ENCODE peak calls at places on chromosomes 12 and 14, in six cellular contexts. H is endothelial cell of umbilical vein, I is WTC11, B is K562, U is HepG2, P is A549. L is an unnamed sample.

GRCh38 chr12:52243774-52244614 is 11.0 kb downstream of the KRT7 start:
- DNase-seq in H (peak), I (no peak), B (no peak), U (peak), P (peak), L (no peak)

GRCh38 chr14:85607571-85608219 is 77.8 kb downstream of the FLRT2 start:
- DNase-seq in H (peak), I (no peak), B (no peak), U (no peak), P (no peak), L (no peak)

GRCh38 chr14:45201908-45202307 is 51.1 kb downstream of the MIS18BP1 start:
- DNase-seq in H (peak), I (peak), B (peak), U (peak), P (no peak), L (no peak)

GRCh38 chr12:85951823-85952222 is 77.7 kb downstream of the NTS start:
- DNase-seq in H (peak), I (no peak), B (no peak), U (no peak), P (no peak), L (no peak)

GRCh38 chr12:503111-503761 is 43.5 kb downstream of the B4GALNT3 start:
- DNase-seq in H (peak), I (no peak), B (no peak), U (no peak), P (no peak), L (no peak)

GRCh38 chr14:99732436-99733220 is 48.5 kb downstream of the CYP46A1 start:
- DNase-seq in H (no peak), I (peak), B (no peak), U (no peak), P (no peak), L (no peak)

GRCh38 chr14:94001501-94002396 is 4.6 kb downstream of the CCDC197 start:
- DNase-seq in H (peak), I (peak), B (peak), U (peak), P (peak), L (peak)

GRCh38 chr12:7751394-7751793 is 4.2 kb upstream of the CLEC4C start:
- DNase-seq in H (no peak), I (no peak), B (no peak), U (no peak), P (no peak), L (no peak)

GRCh38 chr12:44436756-44437155 is 439.4 kb downstream of the NELL2 start:
- DNase-seq in H (no peak), I (no peak), B (no peak), U (peak), P (no peak), L (no peak)

GRCh38 chr12:45726594-45727300 is 2.8 kb upstream of the ARID2 start:
- DNase-seq in H (no peak), I (peak), B (peak), U (peak), P (peak), L (peak)

GRCh38 chr14:101120636-101121398 is 217.3 kb upstream of the RTL1 start:
- DNase-seq in H (no peak), I (no peak), B (no peak), U (no peak), P (no peak), L (peak)

GRCh38 chr12:3222935-3223334 is 145.8 kb downstream of the TSPAN9 start:
- DNase-seq in H (no peak), I (no peak), B (no peak), U (no peak), P (no peak), L (no peak)

GRCh38 chr14:59451849-59452248 is 13.3 kb downstream of the GPR135 start:
- DNase-seq in H (no peak), I (no peak), B (no peak), U (no peak), P (no peak), L (no peak)

GRCh38 chr12:50006754-50007442 is 18.4 kb downstream of the RACGAP1 start:
- DNase-seq in H (no peak), I (no peak), B (no peak), U (no peak), P (no peak), L (no peak)

GRCh38 chr14:102055181-102055901 is 31.5 kb downstream of the HSP90AA1 start:
- DNase-seq in H (no peak), I (peak), B (no peak), U (peak), P (no peak), L (no peak)

GRCh38 chr14:95106966-95107365 is 50.4 kb downstream of the DICER1 start:
- DNase-seq in H (no peak), I (no peak), B (no peak), U (no peak), P (no peak), L (no peak)

GRCh38 chr12:101678081-101678480 is 19.4 kb upstream of the CHPT1 start:
- DNase-seq in H (no peak), I (no peak), B (no peak), U (no peak), P (no peak), L (no peak)

GRCh38 chr14:101828038-101828437 is 66.5 kb downstream of the PPP2R5C start:
- DNase-seq in H (no peak), I (no peak), B (no peak), U (no peak), P (no peak), L (no peak)

DNA sequence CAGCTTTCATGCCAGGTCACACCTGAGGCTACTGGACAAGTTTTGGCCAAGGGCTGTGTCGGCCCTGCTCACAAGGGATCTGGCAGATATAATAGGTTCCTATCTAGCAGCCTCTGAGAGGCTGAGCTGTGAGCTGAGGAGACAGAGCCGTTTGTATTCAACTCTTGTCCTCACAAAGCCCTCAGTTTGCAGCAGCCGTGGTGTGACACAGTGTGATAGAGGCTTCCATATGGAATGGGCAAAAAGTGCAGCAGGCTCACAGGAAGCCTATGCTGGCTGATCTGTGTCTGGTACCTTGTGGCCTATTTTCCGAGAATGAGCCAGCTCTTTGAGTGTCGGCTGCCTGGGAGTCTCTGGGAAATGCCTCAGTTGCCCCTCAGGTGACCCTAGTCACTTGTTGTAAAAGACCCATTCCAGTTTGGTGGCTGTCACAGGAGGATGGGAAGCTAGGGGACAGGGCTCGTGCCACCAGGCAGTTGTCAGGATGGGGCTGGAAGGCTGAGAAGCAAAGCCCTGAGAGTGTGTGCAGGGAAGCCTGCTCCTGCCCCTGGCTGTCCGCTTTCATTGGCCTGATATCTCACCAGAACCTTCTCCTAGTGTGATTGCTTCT is 16.1 kb downstream of the VRTN start:
- DNase-seq in H (no peak), I (no peak), B (no peak), U (no peak), P (no peak), L (no peak)
- TF ChIP-seq JUN in H (no peak), I (no peak), B (no peak), U (no peak), P (no peak), L (no peak)

GRCh38 chr14:80987235-80988032 is 32.0 kb downstream of the TSHR start:
- DNase-seq in H (peak), I (peak), B (peak), U (peak), P (peak), L (peak)
- TF ChIP-seq JUN in H (peak), I (no peak), B (no peak), U (no peak), P (no peak), L (no peak)

GRCh38 chr12:113006641-113007040 is 28.3 kb downstream of the OAS2 start:
- DNase-seq in H (no peak), I (no peak), B (no peak), U (no peak), P (no peak), L (no peak)

GRCh38 chr12:113002676-113003075 is 24.4 kb downstream of the OAS2 start:
- DNase-seq in H (no peak), I (no peak), B (no peak), U (no peak), P (no peak), L (no peak)

GRCh38 chr12:113007166-113007565 is 28.8 kb downstream of the OAS2 start:
- DNase-seq in H (peak), I (no peak), B (no peak), U (peak), P (no peak), L (no peak)

GRCh38 chr12:113003631-113004030 is 25.3 kb downstream of the OAS2 start:
- DNase-seq in H (no peak), I (no peak), B (no peak), U (no peak), P (no peak), L (no peak)

DNA sequence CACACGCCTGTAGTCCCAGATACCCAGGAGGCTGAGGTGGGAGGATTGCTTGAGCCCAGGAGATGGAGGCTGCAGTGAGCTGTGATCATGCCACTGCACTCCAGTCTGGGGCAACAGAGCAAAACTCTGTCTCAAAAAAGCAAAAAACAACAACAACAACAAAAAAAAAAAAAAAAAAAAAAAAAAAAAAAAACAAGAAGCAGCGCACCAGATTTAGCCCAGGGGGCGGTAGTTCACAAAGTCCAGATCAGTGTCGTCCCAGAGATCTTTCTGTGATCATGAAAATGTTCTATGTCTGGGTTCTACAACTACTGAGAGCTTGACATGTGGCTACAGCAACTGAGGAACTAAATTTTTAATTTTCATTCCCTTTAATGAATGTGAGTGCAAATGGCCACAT is 27.4 kb downstream of the OAS2 start:
- DNase-seq in H (no peak), I (no peak), B (peak), U (no peak), P (peak), L (no peak)
- TF ChIP-seq JUN in H (no peak), I (no peak), B (no peak), U (no peak), P (no peak), L (no peak)

DNA sequence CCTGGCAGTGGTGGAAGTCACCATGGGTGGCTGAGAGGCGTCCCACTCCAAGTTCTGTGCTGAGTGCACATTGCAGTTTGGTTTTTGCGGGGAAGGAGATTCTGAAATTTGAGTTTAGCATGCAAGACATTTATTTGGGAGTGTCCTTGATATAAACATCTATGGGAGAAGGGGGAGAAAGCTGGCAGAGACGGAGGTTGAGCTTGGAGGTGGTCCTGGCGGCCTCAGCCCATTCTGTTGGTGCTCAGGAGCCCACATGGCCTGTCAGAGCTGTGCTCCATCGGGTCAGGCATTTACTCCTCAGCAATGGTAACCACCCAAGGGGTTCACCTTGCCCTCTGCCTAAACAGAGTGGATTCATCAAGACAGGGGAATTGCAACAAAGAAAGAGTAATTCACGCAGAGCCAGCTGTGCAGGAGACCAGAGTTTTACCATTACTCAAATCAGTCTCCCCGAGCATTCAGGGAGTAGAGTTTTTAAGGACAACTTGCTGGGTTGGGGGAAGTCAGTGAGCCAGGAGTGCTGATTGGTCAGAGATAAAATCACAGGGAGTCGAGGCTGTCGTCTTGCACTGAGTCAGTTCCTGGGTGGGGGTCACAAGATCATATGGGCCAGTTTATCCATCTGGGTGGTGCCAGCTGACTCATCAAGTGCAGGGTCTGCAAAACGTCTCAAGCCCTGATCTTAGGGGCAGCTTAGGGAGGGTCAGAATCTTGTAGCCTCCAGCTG is 323.3 kb upstream of the TMEM132C start:
- DNase-seq in H (no peak), I (no peak), B (no peak), U (no peak), P (no peak), L (no peak)
- TF ChIP-seq JUN in H (no peak), I (no peak), B (no peak), U (no peak), P (no peak), L (no peak)

GRCh38 chr14:52296378-52296777 is 17.7 kb upstream of the PTGER2 start:
- DNase-seq in H (no peak), I (no peak), B (no peak), U (no peak), P (no peak), L (no peak)

GRCh38 chr14:52305014-52305413 is 9.1 kb upstream of the PTGER2 start:
- DNase-seq in H (no peak), I (no peak), B (no peak), U (no peak), P (no peak), L (no peak)

GRCh38 chr14:52304248-52304904 is 9.7 kb upstream of the PTGER2 start:
- DNase-seq in H (no peak), I (no peak), B (no peak), U (no peak), P (no peak), L (no peak)

GRCh38 chr14:52298795-52299194 is 15.3 kb upstream of the PTGER2 start:
- DNase-seq in H (no peak), I (no peak), B (no peak), U (no peak), P (no peak), L (no peak)

DNA sequence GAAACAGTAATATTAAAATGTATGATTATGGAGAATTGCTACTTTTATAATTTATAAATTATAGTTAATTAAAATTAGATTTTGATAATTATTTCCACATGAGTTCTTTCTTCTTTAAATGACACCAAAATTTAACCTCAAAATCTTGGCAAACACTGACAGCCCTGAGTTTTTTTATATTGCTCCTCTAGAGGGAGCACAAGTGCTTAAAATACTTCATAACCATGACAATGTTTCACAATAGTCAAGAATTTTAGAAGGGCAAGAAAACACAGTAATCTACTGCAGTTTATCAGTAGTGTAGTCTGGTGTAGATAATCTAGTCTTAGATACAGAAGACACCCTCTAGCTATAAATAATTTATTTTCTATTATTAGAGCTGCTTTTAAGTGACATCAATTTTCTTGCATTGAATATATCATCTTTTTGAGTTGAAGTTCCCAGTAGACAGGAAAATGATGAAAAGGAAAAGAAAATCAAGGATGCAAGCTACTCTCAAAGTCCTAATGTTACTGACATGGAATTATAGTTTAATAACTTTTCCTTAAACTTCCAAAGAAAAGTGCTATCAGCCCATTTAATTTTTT is 14.3 kb upstream of the PTGER2 start:
- DNase-seq in H (peak), I (no peak), B (peak), U (peak), P (peak), L (no peak)
- TF ChIP-seq JUN in H (no peak), I (no peak), B (no peak), U (no peak), P (no peak), L (no peak)

DNA sequence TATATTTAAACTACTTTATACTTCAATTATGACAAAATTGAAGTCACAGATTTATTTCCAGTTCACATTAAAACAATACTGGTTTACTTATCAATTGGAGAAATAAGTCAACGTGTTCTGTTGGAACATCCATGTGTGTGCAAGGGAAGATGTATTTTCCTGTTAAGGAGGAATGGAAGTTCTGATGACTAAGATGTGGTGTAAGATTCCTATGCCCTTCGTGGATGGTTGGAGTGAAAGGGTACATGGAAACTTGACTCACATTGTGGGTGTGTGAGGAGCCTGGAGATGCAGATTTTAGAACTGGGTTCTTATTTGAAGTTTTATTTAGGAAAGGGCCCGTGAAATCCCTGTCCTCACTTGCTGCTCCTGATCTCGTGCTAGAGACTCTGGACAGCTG is 95.3 kb downstream of the CATSPERB start:
- DNase-seq in H (no peak), I (no peak), B (no peak), U (no peak), P (no peak), L (no peak)
- TF ChIP-seq JUN in H (no peak), I (no peak), B (no peak), U (no peak), P (no peak), L (no peak)

GRCh38 chr12:104094284-104094683 is 30.0 kb downstream of the HCFC2 start:
- DNase-seq in H (no peak), I (no peak), B (no peak), U (no peak), P (no peak), L (no peak)
- TF ChIP-seq JUN in H (no peak), I (no peak), B (no peak), U (no peak), P (no peak), L (no peak)

GRCh38 chr12:62482769-62483168 is 16.1 kb downstream of the MON2 start:
- DNase-seq in H (no peak), I (no peak), B (no peak), U (no peak), P (no peak), L (no peak)
- TF ChIP-seq JUN in H (no peak), I (no peak), B (no peak), U (no peak), P (no peak), L (no peak)

GRCh38 chr14:49997991-49998390 is 105.1 kb downstream of the ARF6 start:
- DNase-seq in H (no peak), I (no peak), B (no peak), U (no peak), P (no peak), L (no peak)
- TF ChIP-seq JUN in H (no peak), I (no peak), B (no peak), U (no peak), P (no peak), L (no peak)

DNA sequence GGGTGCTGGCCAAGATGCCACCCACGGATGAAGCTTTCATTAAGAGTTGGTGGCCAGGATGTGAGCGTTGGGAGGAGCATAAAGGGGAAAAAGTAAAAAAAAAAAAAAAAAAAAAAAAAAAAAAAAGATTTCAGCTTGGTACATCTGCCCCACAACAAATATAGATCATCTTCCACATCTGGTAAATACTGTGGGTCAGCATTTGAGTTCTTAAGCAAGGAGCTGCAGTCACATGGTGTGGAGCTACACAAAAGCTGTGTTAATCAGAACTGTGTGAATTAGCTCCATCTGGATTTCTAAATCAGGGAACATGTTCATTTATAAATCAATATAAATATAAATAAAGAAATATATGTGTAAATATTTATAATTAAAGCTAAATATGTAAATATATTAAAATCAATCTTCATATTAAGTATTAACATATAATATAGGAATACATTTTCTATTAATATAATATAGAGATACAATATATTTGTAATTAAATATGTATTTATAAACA is 262.3 kb downstream of the NUAK1 start:
- DNase-seq in H (no peak), I (no peak), B (no peak), U (no peak), P (no peak), L (no peak)
- TF ChIP-seq JUN in H (no peak), I (no peak), B (no peak), U (no peak), P (no peak), L (no peak)